ENCODE peak calls at places on chromosomes 11 and 22, in six cellular contexts. N, Z, S, X, I and G are unnamed samples. For H3K4me1, the result is how much of the 10 kb centered on the place peaks cover.

GRCh38 chr11:16469968-16470367 is 113.6 kb upstream of the SOX6 start:
- DNase-seq in S (no peak), I (no peak), N (no peak), Z (no peak), X (no peak), G (no peak)

GRCh38 chr11:64088159-64089026 is 52.7 kb downstream of the FLRT1 start:
- DNase-seq in I (peak), N (no peak), S (peak), X (no peak), Z (peak), G (no peak)

GRCh38 chr11:721913-722811 is 16.1 kb downstream of the EPS8L2 start:
- DNase-seq in X (no peak), Z (no peak), N (no peak), I (no peak), S (no peak), G (no peak)

GRCh38 chr11:116062526-116063171 is 558.4 kb upstream of the CADM1 start:
- DNase-seq in I (no peak), N (no peak), Z (no peak), S (no peak), X (no peak), G (no peak)

GRCh38 chr11:4025248-4025956 is 69.2 kb upstream of the RRM1 start:
- DNase-seq in Z (no peak), X (peak), I (no peak), S (no peak), N (no peak), G (no peak)

GRCh38 chr11:16612234-16612571 is 126.2 kb upstream of the C11orf58 start:
- DNase-seq in I (no peak), N (no peak), S (no peak), X (no peak), Z (no peak), G (no peak)

GRCh38 chr11:43738600-43739409 is 58.3 kb downstream of the HSD17B12 start:
- DNase-seq in S (peak), X (peak), I (peak), N (no peak), Z (no peak), G (no peak)

GRCh38 chr11:35967042-35967441 is 23.2 kb downstream of the LDLRAD3 start:
- DNase-seq in X (no peak), I (no peak), Z (no peak), N (no peak), S (no peak), G (no peak)

GRCh38 chr11:47726878-47727514 is 11.8 kb upstream of the AGBL2 start:
- DNase-seq in N (no peak), Z (no peak), I (peak), X (no peak), S (no peak), G (no peak)

GRCh38 chr11:113874920-113875413 is 405 bp downstream of the USP28 start:
- DNase-seq in X (peak), Z (peak), I (no peak), S (no peak), N (no peak), G (no peak)

GRCh38 chr11:124978316-124978715 is 24.3 kb downstream of the CCDC15 start:
- DNase-seq in X (no peak), I (no peak), N (no peak), S (no peak), Z (no peak), G (no peak)

GRCh38 chr11:113389288-113389687 is 1.7 kb downstream of the ANKK1 start:
- DNase-seq in X (no peak), I (no peak), Z (no peak), S (no peak), N (no peak), G (no peak)

GRCh38 chr11:133311230-133311629 is 221.1 kb downstream of the OPCML start:
- DNase-seq in N (no peak), X (no peak), I (no peak), Z (no peak), S (no peak), G (no peak)

GRCh38 chr11:58622344-58622743 is at the start of gene CNTF:
- DNase-seq in N (no peak), S (no peak), Z (no peak), X (peak), I (no peak), G (no peak)

GRCh38 chr22:32538516-32538915 is 63.9 kb downstream of the FBXO7 start:
- DNase-seq in Z (no peak), X (no peak), S (no peak), I (no peak), N (no peak), G (no peak)

GRCh38 chr22:43227231-43227630 is 40.3 kb upstream of the TTLL12 start:
- DNase-seq in Z (no peak), S (no peak), I (no peak), N (no peak), X (no peak), G (no peak)

GRCh38 chr11:58938398-58938797 is 890 bp upstream of the GLYATL1 start:
- DNase-seq in Z (no peak), N (no peak), I (no peak), S (no peak), X (no peak), G (no peak)

GRCh38 chr11:117884994-117885393 is 8.5 kb upstream of the FXYD6 start:
- DNase-seq in N (peak), X (peak), S (no peak), Z (no peak), I (no peak), G (no peak)

GRCh38 chr11:117879516-117880480 is 3.3 kb upstream of the FXYD6 start:
- DNase-seq in X (no peak), Z (no peak), N (no peak), S (no peak), I (no peak), G (no peak)

GRCh38 chr11:117881217-117881616 is 4.8 kb upstream of the FXYD6 start:
- DNase-seq in Z (no peak), X (no peak), I (no peak), S (no peak), N (no peak), G (no peak)

GRCh38 chr11:117883063-117883462 is 6.6 kb upstream of the FXYD6 start:
- DNase-seq in S (no peak), I (no peak), Z (no peak), N (no peak), X (no peak), G (no peak)

DNA sequence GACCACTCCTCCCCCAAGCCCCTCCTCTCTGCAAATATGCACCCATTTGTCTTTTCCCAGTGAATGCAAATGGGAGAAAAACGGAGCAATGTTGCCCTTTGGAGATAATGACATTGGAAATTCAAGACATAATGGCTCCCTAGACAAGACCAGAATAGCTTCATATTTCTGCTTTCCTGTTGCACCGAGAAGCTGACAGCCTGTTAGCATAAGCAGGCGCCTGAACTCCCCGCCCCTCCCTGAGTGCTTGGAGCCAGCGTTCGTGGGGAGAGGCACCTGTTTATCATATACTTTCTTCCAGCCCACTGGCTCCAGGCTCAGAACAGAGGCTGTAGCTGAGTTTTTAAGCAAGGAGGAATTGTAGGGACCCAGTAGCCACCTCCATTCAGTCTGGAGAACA is 6.1 kb upstream of the FXYD6 start:
- DNase-seq in N (no peak), X (no peak), Z (no peak), I (no peak), S (no peak), G (no peak)
- H3K4me1 ChIP-seq in N (under half), X (under half), Z (under half), I (under half), S (under half), G (under half)

DNA sequence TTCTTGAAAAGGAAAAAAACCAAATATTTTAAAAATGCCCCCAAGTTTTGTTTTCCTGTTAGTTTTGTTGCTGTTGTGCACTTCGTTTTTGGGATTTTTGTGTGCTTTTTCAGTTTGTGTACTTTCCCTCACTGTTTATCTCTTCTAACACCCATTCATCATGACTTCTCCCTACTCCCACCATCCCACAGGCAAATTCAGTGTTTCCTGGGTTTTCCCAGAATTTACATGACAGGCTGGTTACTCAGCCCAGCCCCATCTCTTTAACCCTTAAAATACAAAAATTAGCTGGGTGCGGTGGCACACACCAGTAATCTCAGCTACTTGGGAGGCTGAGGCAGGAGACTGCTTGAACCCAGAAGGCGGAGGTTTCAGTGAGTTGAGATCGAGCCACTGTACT is 15.5 kb downstream of the TMEM123 start:
- DNase-seq in X (peak), I (no peak), Z (no peak), N (no peak), S (no peak), G (no peak)
- TF ChIP-seq POLR2A in X (no peak), I (no peak), Z (no peak), N (no peak), S (no peak), G (no peak)

DNA sequence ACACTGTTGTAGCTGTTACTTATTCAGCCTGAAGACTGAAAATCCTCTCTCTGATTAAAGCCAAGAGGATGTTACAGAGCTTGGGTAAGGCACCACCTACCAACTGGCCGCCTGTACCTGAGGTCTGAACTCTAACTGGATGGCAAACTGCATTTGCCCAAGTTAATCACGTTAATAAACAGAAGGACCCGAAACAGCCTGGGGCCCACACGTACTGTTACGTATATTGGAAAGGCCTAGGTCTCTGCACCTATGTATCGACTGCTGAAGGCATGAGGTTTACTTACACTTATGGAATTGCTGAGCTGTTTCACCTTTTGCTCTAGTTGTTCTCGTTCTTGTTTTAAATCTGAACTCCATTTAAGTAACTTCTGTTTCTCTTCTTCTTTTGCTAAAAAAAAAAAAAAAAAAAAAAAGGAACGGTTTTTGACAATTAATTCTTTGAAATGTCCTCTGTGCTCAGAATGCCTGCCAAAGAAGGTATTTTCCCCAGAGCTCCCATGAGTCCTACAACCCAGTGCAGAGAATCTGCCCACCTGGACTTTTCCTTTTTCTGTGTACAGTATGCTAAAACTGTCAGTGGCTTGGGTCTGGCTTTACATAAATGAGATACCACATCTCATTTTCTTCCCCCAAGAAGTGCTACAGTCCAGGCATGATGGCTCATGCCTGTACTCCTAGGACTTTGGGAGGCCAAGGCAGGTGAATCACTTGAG is 13.1 kb downstream of the LARGE2 start:
- DNase-seq in X (no peak), S (no peak), N (no peak), Z (no peak), I (no peak), G (no peak)
- H3K4me1 ChIP-seq in X (under half), S (under half), N (under half), Z (under half), I (under half), G (under half)

GRCh38 chr22:27644566-27644965 is 157.0 kb downstream of the MN1 start:
- DNase-seq in N (no peak), X (no peak), I (no peak), Z (no peak), S (no peak), G (no peak)

GRCh38 chr22:27638329-27639179 is 163.0 kb downstream of the MN1 start:
- DNase-seq in X (no peak), I (no peak), Z (no peak), N (no peak), S (no peak), G (no peak)

GRCh38 chr22:27639180-27640086 is 162.1 kb downstream of the MN1 start:
- DNase-seq in N (no peak), Z (no peak), S (no peak), X (no peak), I (no peak), G (no peak)

GRCh38 chr22:27641049-27641790 is 160.3 kb downstream of the MN1 start:
- DNase-seq in X (peak), S (no peak), Z (no peak), N (no peak), I (no peak), G (no peak)

DNA sequence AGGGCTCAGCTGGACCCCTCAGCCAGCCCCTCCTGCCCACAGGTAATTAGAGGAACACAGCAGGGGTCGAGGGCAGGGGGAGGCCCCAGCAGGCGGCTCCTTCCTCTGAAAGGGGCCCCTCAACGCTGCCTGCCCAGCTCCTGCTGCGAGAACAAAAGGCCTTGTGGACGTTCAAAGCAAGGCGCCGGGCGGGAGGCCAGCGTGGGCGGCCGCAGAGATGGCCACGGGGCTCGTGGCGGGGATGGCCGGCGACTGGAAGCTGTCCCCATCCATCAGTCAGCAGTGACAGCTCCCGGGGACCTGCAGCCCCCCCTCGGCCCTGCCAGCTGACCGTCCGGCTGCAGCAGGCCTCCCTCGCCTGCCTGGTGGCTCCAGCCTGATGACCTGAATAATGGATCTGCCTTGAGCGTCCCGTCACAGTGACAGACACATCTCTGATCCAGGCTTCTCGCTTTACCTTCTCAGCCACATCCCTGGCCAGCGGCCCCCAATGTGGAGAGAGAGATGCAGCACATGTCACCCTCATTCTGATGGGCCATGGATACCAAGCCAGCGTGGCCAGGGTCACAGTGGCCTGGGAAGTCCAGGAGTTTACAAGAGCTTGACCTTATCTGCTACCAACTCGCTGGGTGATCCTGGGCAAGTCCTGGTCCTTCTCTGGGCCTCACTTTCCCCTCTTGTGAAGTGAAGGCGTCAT is 159.3 kb downstream of the MN1 start:
- DNase-seq in X (no peak), Z (no peak), I (peak), S (no peak), N (no peak), G (no peak)
- TF ChIP-seq POLR2A in X (no peak), Z (no peak), I (no peak), S (no peak), N (no peak), G (no peak)

DNA sequence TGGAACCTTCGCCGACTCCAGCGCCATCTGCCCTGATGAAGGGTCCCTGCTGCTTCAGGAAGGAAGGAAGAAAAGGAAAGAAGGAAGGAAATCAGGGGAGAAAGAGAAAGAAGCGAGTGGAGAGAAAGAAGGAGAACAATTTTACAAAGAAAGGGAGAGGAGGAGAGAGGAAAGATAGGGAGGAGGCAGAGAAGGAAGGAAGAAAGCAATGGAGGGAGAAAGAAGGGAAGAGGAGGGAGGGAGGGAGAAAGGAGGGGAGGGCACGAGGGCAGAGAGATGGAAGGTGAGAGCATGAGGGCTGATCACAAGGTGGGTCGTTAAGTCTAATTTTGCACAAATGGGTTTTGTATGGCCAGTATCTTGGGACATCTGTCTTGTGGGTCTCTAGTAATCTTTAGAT is 39.2 kb downstream of the PARVA start:
- DNase-seq in Z (no peak), S (no peak), I (no peak), X (no peak), N (no peak), G (no peak)
- H3K4me1 ChIP-seq in Z (under half), S (under half), I (under half), X (under half), N (under half), G (half or more)